ENCODE peak calls at places on chromosome 14, in six cellular contexts. One of them, this sample, is unnamed.

GRCh38 chr14:51650721-51651387 is 856 bp upstream of the FRMD6 start:
- DNase-seq in body of pancreas: peak; percentile 22
- DNase-seq in psoas muscle: peak; percentile 58
- DNase-seq in cardiac muscle cell: peak; percentile 24
- DNase-seq in sigmoid colon: peak; percentile 73
- DNase-seq in stomach: no peak
- DNase-seq in this sample: peak; percentile 50

GRCh38 chr14:76701436-76701835 is 59.8 kb upstream of the VASH1 start:
- DNase-seq in body of pancreas: no peak
- DNase-seq in psoas muscle: no peak
- DNase-seq in cardiac muscle cell: no peak
- DNase-seq in sigmoid colon: no peak
- DNase-seq in stomach: no peak
- DNase-seq in this sample: peak; percentile 14

GRCh38 chr14:89588840-89589296 is 171.8 kb upstream of the FOXN3 start:
- DNase-seq in body of pancreas: no peak
- DNase-seq in psoas muscle: no peak
- DNase-seq in cardiac muscle cell: no peak
- DNase-seq in sigmoid colon: no peak
- DNase-seq in stomach: no peak
- DNase-seq in this sample: no peak

GRCh38 chr14:35380794-35381193 is 23.8 kb downstream of the NFKBIA start:
- DNase-seq in body of pancreas: no peak
- DNase-seq in psoas muscle: no peak
- DNase-seq in cardiac muscle cell: no peak
- DNase-seq in sigmoid colon: no peak
- DNase-seq in stomach: no peak
- DNase-seq in this sample: no peak

GRCh38 chr14:99541677-99542470 is 60.7 kb downstream of the CCNK start:
- DNase-seq in body of pancreas: no peak
- DNase-seq in psoas muscle: no peak
- DNase-seq in cardiac muscle cell: no peak
- DNase-seq in sigmoid colon: no peak
- DNase-seq in stomach: no peak
- DNase-seq in this sample: no peak

GRCh38 chr14:32190713-32191112 is 11.1 kb upstream of the RNU6-7 start:
- DNase-seq in body of pancreas: no peak
- DNase-seq in psoas muscle: no peak
- DNase-seq in cardiac muscle cell: no peak
- DNase-seq in sigmoid colon: no peak
- DNase-seq in stomach: no peak
- DNase-seq in this sample: peak; percentile 38

GRCh38 chr14:86766469-86766868 is 1226.5 kb downstream of the GALC start:
- DNase-seq in body of pancreas: no peak
- DNase-seq in psoas muscle: no peak
- DNase-seq in cardiac muscle cell: no peak
- DNase-seq in sigmoid colon: no peak
- DNase-seq in stomach: no peak
- DNase-seq in this sample: no peak

GRCh38 chr14:104800600-104801283 is at the start of gene ZBTB42:
- DNase-seq in body of pancreas: peak; percentile 93
- DNase-seq in psoas muscle: peak; percentile 75
- DNase-seq in cardiac muscle cell: peak; percentile 77
- DNase-seq in sigmoid colon: peak; percentile 85
- DNase-seq in stomach: peak; percentile 95
- DNase-seq in this sample: peak; percentile 30

GRCh38 chr14:56474419-56475022 is 105.1 kb upstream of the TMEM260 start:
- DNase-seq in body of pancreas: no peak
- DNase-seq in psoas muscle: no peak
- DNase-seq in cardiac muscle cell: peak; percentile 67
- DNase-seq in sigmoid colon: no peak
- DNase-seq in stomach: no peak
- DNase-seq in this sample: peak; percentile 45

GRCh38 chr14:36844443-36844842 is 182.8 kb downstream of the PAX9 start:
- DNase-seq in body of pancreas: no peak
- DNase-seq in psoas muscle: no peak
- DNase-seq in cardiac muscle cell: no peak
- DNase-seq in sigmoid colon: no peak
- DNase-seq in stomach: no peak
- DNase-seq in this sample: no peak

GRCh38 chr14:73245401-73246325 is 8.4 kb downstream of the PAPLN start:
- DNase-seq in body of pancreas: no peak
- DNase-seq in psoas muscle: peak; percentile 71
- DNase-seq in cardiac muscle cell: no peak
- DNase-seq in sigmoid colon: no peak
- DNase-seq in stomach: peak; percentile 62
- DNase-seq in this sample: peak; percentile 72

GRCh38 chr14:34650786-34651584 is 21.0 kb upstream of the SNX6 start:
- DNase-seq in body of pancreas: no peak
- DNase-seq in psoas muscle: no peak
- DNase-seq in cardiac muscle cell: no peak
- DNase-seq in sigmoid colon: no peak
- DNase-seq in stomach: no peak
- DNase-seq in this sample: no peak

GRCh38 chr14:71361335-71361734 is 454.1 kb downstream of the PCNX1 start:
- DNase-seq in body of pancreas: no peak
- DNase-seq in psoas muscle: no peak
- DNase-seq in cardiac muscle cell: no peak
- DNase-seq in sigmoid colon: no peak
- DNase-seq in stomach: no peak
- DNase-seq in this sample: no peak

GRCh38 chr14:101004954-101005353 is 101.4 kb upstream of the RTL1 start:
- DNase-seq in body of pancreas: no peak
- DNase-seq in psoas muscle: no peak
- DNase-seq in cardiac muscle cell: no peak
- DNase-seq in sigmoid colon: peak; percentile 63
- DNase-seq in stomach: no peak
- DNase-seq in this sample: no peak

GRCh38 chr14:31300296-31300695 is 92.7 kb upstream of the HECTD1 start:
- DNase-seq in body of pancreas: no peak
- DNase-seq in psoas muscle: no peak
- DNase-seq in cardiac muscle cell: no peak
- DNase-seq in sigmoid colon: no peak
- DNase-seq in stomach: no peak
- DNase-seq in this sample: no peak

GRCh38 chr14:64708148-64709004 is 4.2 kb downstream of the PLEKHG3 start:
- DNase-seq in body of pancreas: peak; percentile 59
- DNase-seq in psoas muscle: no peak
- DNase-seq in cardiac muscle cell: peak; percentile 67
- DNase-seq in sigmoid colon: peak; percentile 77
- DNase-seq in stomach: no peak
- DNase-seq in this sample: peak; percentile 63

GRCh38 chr14:75310295-75311059 is 31.8 kb downstream of the FOS start:
- DNase-seq in body of pancreas: peak; percentile 84
- DNase-seq in psoas muscle: peak; percentile 94
- DNase-seq in cardiac muscle cell: no peak
- DNase-seq in sigmoid colon: peak; percentile 92
- DNase-seq in stomach: peak; percentile 74
- DNase-seq in this sample: peak; percentile 66

GRCh38 chr14:53509227-53509822 is 356.2 kb upstream of the DDHD1 start:
- DNase-seq in body of pancreas: no peak
- DNase-seq in psoas muscle: peak; percentile 80
- DNase-seq in cardiac muscle cell: peak; percentile 88
- DNase-seq in sigmoid colon: peak; percentile 88
- DNase-seq in stomach: no peak
- DNase-seq in this sample: peak; percentile 10

GRCh38 chr14:65204056-65204455 is 101.7 kb upstream of the MAX start:
- DNase-seq in body of pancreas: no peak
- DNase-seq in psoas muscle: no peak
- DNase-seq in cardiac muscle cell: no peak
- DNase-seq in sigmoid colon: no peak
- DNase-seq in stomach: no peak
- DNase-seq in this sample: no peak

GRCh38 chr14:65131176-65131765 is 29.0 kb upstream of the MAX start:
- DNase-seq in body of pancreas: no peak
- DNase-seq in psoas muscle: no peak
- DNase-seq in cardiac muscle cell: no peak
- DNase-seq in sigmoid colon: no peak
- DNase-seq in stomach: no peak
- DNase-seq in this sample: peak; percentile 28

GRCh38 chr14:67722293-67722692 is 20.6 kb downstream of the RDH12 start:
- DNase-seq in body of pancreas: peak; percentile 32
- DNase-seq in psoas muscle: peak; percentile 79
- DNase-seq in cardiac muscle cell: peak; percentile 53
- DNase-seq in sigmoid colon: peak; percentile 90
- DNase-seq in stomach: peak; percentile 69
- DNase-seq in this sample: no peak
- H3K4me3 ChIP-seq in body of pancreas: no peak overlapping the region
- H3K4me3 ChIP-seq in psoas muscle: no peak overlapping the region
- H3K4me3 ChIP-seq in cardiac muscle cell: no peak overlapping the region
- H3K4me3 ChIP-seq in sigmoid colon: no peak overlapping the region
- H3K4me3 ChIP-seq in stomach: no peak overlapping the region
- H3K4me3 ChIP-seq in this sample: no peak overlapping the region

GRCh38 chr14:106513302-106513701 is 986.9 kb downstream of the TMEM121 start:
- DNase-seq in body of pancreas: no peak
- DNase-seq in psoas muscle: no peak
- DNase-seq in cardiac muscle cell: no peak
- DNase-seq in sigmoid colon: no peak
- DNase-seq in stomach: no peak
- DNase-seq in this sample: no peak
- H3K27me3 ChIP-seq in body of pancreas: no peaks in the 10 kb centered on the region
- H3K27me3 ChIP-seq in psoas muscle: no peaks in the 10 kb centered on the region
- H3K27me3 ChIP-seq in cardiac muscle cell: no peaks in the 10 kb centered on the region
- H3K27me3 ChIP-seq in sigmoid colon: no peaks in the 10 kb centered on the region
- H3K27me3 ChIP-seq in stomach: no peaks in the 10 kb centered on the region
- H3K27me3 ChIP-seq in this sample: no peaks in the 10 kb centered on the region

GRCh38 chr14:103521438-103521961 is 1.1 kb downstream of the CKB start:
- DNase-seq in body of pancreas: no peak
- DNase-seq in psoas muscle: no peak
- DNase-seq in cardiac muscle cell: peak; percentile 36
- DNase-seq in sigmoid colon: no peak
- DNase-seq in stomach: peak; percentile 67
- DNase-seq in this sample: no peak

GRCh38 chr14:103523583-103523969 is 946 bp upstream of the CKB start:
- DNase-seq in body of pancreas: no peak
- DNase-seq in psoas muscle: no peak
- DNase-seq in cardiac muscle cell: no peak
- DNase-seq in sigmoid colon: no peak
- DNase-seq in stomach: no peak
- DNase-seq in this sample: no peak

GRCh38 chr14:103524002-103524785 is 1.6 kb upstream of the CKB start:
- DNase-seq in body of pancreas: no peak
- DNase-seq in psoas muscle: no peak
- DNase-seq in cardiac muscle cell: no peak
- DNase-seq in sigmoid colon: no peak
- DNase-seq in stomach: no peak
- DNase-seq in this sample: no peak

GRCh38 chr14:103522028-103522581 is 525 bp downstream of the CKB start:
- DNase-seq in body of pancreas: no peak
- DNase-seq in psoas muscle: peak; percentile 60
- DNase-seq in cardiac muscle cell: peak; percentile 61
- DNase-seq in sigmoid colon: peak; percentile 81
- DNase-seq in stomach: no peak
- DNase-seq in this sample: no peak

DNA sequence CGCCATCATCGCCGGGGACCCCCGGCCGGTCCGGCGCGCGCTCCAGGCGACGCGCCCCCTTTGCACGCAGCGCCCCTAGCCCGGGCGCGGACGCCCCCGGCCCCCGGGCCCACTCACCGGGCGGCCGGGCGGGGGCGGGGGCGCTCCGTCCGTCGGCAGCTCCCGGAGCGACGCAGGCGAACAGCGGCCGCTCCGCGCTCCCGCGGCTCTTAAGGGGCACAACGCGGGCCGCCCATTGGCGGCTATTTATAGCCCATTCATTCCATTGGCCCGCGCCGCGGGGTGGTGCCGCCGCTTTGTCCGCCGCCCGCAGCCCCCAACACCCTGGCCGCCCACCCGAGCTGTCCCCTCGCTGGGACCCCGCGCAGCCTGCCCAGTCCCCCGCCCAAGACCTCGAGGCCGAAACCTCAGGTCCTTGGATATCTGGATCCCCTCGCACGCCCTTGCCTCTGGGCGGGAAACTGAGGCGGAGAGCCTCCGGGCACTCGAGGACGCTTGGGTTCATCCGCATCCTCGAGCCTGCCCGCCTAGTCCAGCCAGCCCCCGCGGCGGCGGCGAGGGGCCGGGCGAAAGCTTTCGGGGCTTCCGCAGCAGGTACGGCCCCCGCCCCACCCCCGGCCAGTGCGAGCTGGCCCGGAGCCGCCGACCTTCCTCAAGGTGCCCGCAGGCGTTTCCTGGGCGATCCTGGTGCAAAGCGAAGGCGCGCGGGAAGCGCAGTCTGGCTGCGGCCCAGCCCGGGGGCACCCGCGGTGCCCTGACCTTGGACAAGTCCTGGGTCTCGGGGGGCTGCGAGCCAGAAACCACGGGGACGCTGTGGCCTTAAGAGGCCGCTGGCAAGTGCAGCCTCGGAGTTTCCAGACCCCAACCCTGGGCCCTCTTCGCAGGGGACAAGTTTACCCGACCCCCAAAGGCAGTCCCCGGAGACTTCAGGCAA is at the start of gene CKB:
- DNase-seq in body of pancreas: peak; percentile 55
- DNase-seq in psoas muscle: peak; percentile 84
- DNase-seq in cardiac muscle cell: peak; percentile 88
- DNase-seq in sigmoid colon: peak; percentile 93
- DNase-seq in stomach: peak; percentile 79
- DNase-seq in this sample: no peak
- H3K4me1 ChIP-seq in body of pancreas: peaks cover 92% of the 10 kb centered on the region
- H3K4me1 ChIP-seq in psoas muscle: peaks cover 24% of the 10 kb centered on the region
- H3K4me1 ChIP-seq in cardiac muscle cell: peaks cover 10% of the 10 kb centered on the region
- H3K4me1 ChIP-seq in sigmoid colon: no peaks in the 10 kb centered on the region
- H3K4me1 ChIP-seq in stomach: peaks cover 95% of the 10 kb centered on the region
- H3K4me1 ChIP-seq in this sample: peaks cover 30% of the 10 kb centered on the region

GRCh38 chr14:68943107-68943506 is 36.0 kb downstream of the ACTN1 start:
- DNase-seq in body of pancreas: peak; percentile 83
- DNase-seq in psoas muscle: no peak
- DNase-seq in cardiac muscle cell: no peak
- DNase-seq in sigmoid colon: no peak
- DNase-seq in stomach: no peak
- DNase-seq in this sample: no peak

GRCh38 chr14:68944162-68944561 is 34.9 kb downstream of the ACTN1 start:
- DNase-seq in body of pancreas: no peak
- DNase-seq in psoas muscle: no peak
- DNase-seq in cardiac muscle cell: no peak
- DNase-seq in sigmoid colon: no peak
- DNase-seq in stomach: no peak
- DNase-seq in this sample: no peak

GRCh38 chr14:68940614-68941185 is 38.4 kb downstream of the ACTN1 start:
- DNase-seq in body of pancreas: no peak
- DNase-seq in psoas muscle: no peak
- DNase-seq in cardiac muscle cell: no peak
- DNase-seq in sigmoid colon: no peak
- DNase-seq in stomach: no peak
- DNase-seq in this sample: no peak

GRCh38 chr14:68941820-68942219 is 37.3 kb downstream of the ACTN1 start:
- DNase-seq in body of pancreas: peak; percentile 64
- DNase-seq in psoas muscle: no peak
- DNase-seq in cardiac muscle cell: peak; percentile 78
- DNase-seq in sigmoid colon: peak; percentile 83
- DNase-seq in stomach: peak; percentile 34
- DNase-seq in this sample: peak; percentile 91

GRCh38 chr14:68942281-68943035 is 36.6 kb downstream of the ACTN1 start:
- DNase-seq in body of pancreas: no peak
- DNase-seq in psoas muscle: no peak
- DNase-seq in cardiac muscle cell: no peak
- DNase-seq in sigmoid colon: no peak
- DNase-seq in stomach: no peak
- DNase-seq in this sample: no peak
- H3K4me3 ChIP-seq in body of pancreas: no peak overlapping the region
- H3K4me3 ChIP-seq in psoas muscle: no peak overlapping the region
- H3K4me3 ChIP-seq in cardiac muscle cell: no peak overlapping the region
- H3K4me3 ChIP-seq in sigmoid colon: no peak overlapping the region
- H3K4me3 ChIP-seq in stomach: no peak overlapping the region
- H3K4me3 ChIP-seq in this sample: no peak overlapping the region